ENCODE peak calls at places on chromosomes 16 and 17, in six cellular contexts. One of them, this sample, is unnamed.

GRCh38 chr17:39401412-39402278 is at the start of gene FBXL20:
- DNase-seq in transverse colon: peak
- DNase-seq in psoas muscle: peak
- DNase-seq in hippocampal formation: peak
- DNase-seq in GM23248: peak
- DNase-seq in neural crest cell: peak
- DNase-seq in this sample: peak

GRCh38 chr17:38982858-38983746 is 15.9 kb upstream of the FBXO47 start:
- DNase-seq in psoas muscle: no peak
- DNase-seq in hippocampal formation: peak
- DNase-seq in neural crest cell: peak
- DNase-seq in transverse colon: peak
- DNase-seq in GM23248: peak
- DNase-seq in this sample: no peak

GRCh38 chr16:88941051-88941932 is 35.7 kb downstream of the CBFA2T3 start:
- DNase-seq in psoas muscle: peak
- DNase-seq in neural crest cell: no peak
- DNase-seq in hippocampal formation: no peak
- DNase-seq in GM23248: peak
- DNase-seq in transverse colon: peak
- DNase-seq in this sample: no peak

GRCh38 chr17:33732116-33732515 is 439.0 kb upstream of the ASIC2 start:
- DNase-seq in hippocampal formation: no peak
- DNase-seq in psoas muscle: no peak
- DNase-seq in transverse colon: no peak
- DNase-seq in neural crest cell: peak
- DNase-seq in GM23248: peak
- DNase-seq in this sample: no peak

GRCh38 chr17:56174421-56174820 is 21.1 kb downstream of the ANKFN1 start:
- DNase-seq in hippocampal formation: no peak
- DNase-seq in neural crest cell: no peak
- DNase-seq in GM23248: peak
- DNase-seq in psoas muscle: no peak
- DNase-seq in transverse colon: no peak
- DNase-seq in this sample: no peak

GRCh38 chr16:48597563-48598392 is 12.2 kb downstream of the N4BP1 start:
- DNase-seq in GM23248: peak
- DNase-seq in psoas muscle: no peak
- DNase-seq in neural crest cell: no peak
- DNase-seq in hippocampal formation: no peak
- DNase-seq in transverse colon: no peak
- DNase-seq in this sample: no peak

GRCh38 chr16:10876799-10877341 is at the start of gene CIITA:
- DNase-seq in GM23248: peak
- DNase-seq in hippocampal formation: peak
- DNase-seq in psoas muscle: peak
- DNase-seq in neural crest cell: no peak
- DNase-seq in transverse colon: peak
- DNase-seq in this sample: no peak

GRCh38 chr17:55265434-55266021 is 768 bp downstream of the HLF start:
- DNase-seq in hippocampal formation: no peak
- DNase-seq in neural crest cell: no peak
- DNase-seq in psoas muscle: peak
- DNase-seq in GM23248: peak
- DNase-seq in transverse colon: no peak
- DNase-seq in this sample: no peak

GRCh38 chr17:73697872-73698271 is 53.6 kb upstream of the SDK2 start:
- DNase-seq in transverse colon: peak
- DNase-seq in hippocampal formation: no peak
- DNase-seq in psoas muscle: no peak
- DNase-seq in GM23248: no peak
- DNase-seq in neural crest cell: no peak
- DNase-seq in this sample: no peak

GRCh38 chr16:49494386-49495150 is 121.0 kb downstream of the C16orf78 start:
- DNase-seq in psoas muscle: no peak
- DNase-seq in GM23248: no peak
- DNase-seq in hippocampal formation: no peak
- DNase-seq in transverse colon: no peak
- DNase-seq in neural crest cell: no peak
- DNase-seq in this sample: no peak

This sample was measured in amygdala.